ENCODE peak calls at places on chromosomes 12 and 14, in five cellular contexts. B is breast epithelium, C is smooth muscle cell of the brain vasculature, Z is esophagus squamous epithelium, G is bronchial epithelial cell. W is an unnamed sample.

GRCh38 chr12:104569348-104570173 is 112.8 kb downstream of the CHST11 start:
- DNase-seq in C (no peak), G (no peak), Z (peak), B (no peak), W (no peak)

GRCh38 chr12:49867580-49868341 is 24.9 kb upstream of the BCDIN3D start:
- DNase-seq in Z (no peak), B (no peak), C (no peak), G (peak), W (no peak)

GRCh38 chr14:93005135-93005813 is 82.3 kb downstream of the CHGA start:
- DNase-seq in G (no peak), B (no peak), C (no peak), Z (no peak), W (no peak)

GRCh38 chr12:103799504-103800251 is 41.4 kb downstream of the NT5DC3 start:
- DNase-seq in G (peak), C (peak), Z (no peak), B (no peak), W (peak)

GRCh38 chr12:4322789-4323188 is 1.8 kb downstream of the TIGAR start:
- DNase-seq in G (no peak), C (no peak), B (no peak), Z (no peak), W (no peak)

GRCh38 chr12:25771062-25771461 is 187.4 kb upstream of the RASSF8 start:
- DNase-seq in C (no peak), G (peak), B (no peak), Z (no peak), W (peak)

GRCh38 chr14:33839193-33840076 is 111.4 kb downstream of the EGLN3 start:
- DNase-seq in Z (no peak), C (peak), B (no peak), G (peak), W (no peak)

GRCh38 chr12:88242161-88242925 is 100.2 kb downstream of the TMTC3 start:
- DNase-seq in G (peak), Z (no peak), C (peak), B (no peak), W (peak)

GRCh38 chr12:110281549-110282342 is 699 bp downstream of the ATP2A2 start:
- DNase-seq in Z (no peak), G (no peak), B (peak), C (no peak), W (no peak)

GRCh38 chr12:7642876-7643309 is 22.8 kb downstream of the APOBEC1 start:
- DNase-seq in C (no peak), Z (no peak), B (no peak), G (no peak), W (no peak)

GRCh38 chr12:46676396-46676795 is 149.4 kb downstream of the SLC38A4 start:
- DNase-seq in B (no peak), G (peak), C (no peak), Z (no peak), W (no peak)